ENCODE peak calls at places on chromosomes 16 and 17, in seven cellular contexts. W is HFFc6, G is neural crest cell, L is AG04449, Q is HFF-Myc, O is A549, N is GM23338. T is an unnamed sample.

GRCh38 chr17:7701681-7702080 is 3.3 kb upstream of the EFNB3 start:
- DNase-seq in W (no peak), G (no peak), L (no peak), Q (no peak), O (no peak), N (no peak), T (no peak)

GRCh38 chr17:14672830-14673229 is 371.9 kb downstream of the HS3ST3B1 start:
- DNase-seq in W (peak), G (no peak), L (peak), Q (peak), O (no peak), N (no peak), T (peak)

GRCh38 chr17:80101160-80101945 is at the start of gene GAA:
- DNase-seq in W (peak), G (peak), L (no peak), Q (peak), O (peak), N (peak), T (peak)

GRCh38 chr16:8627456-8627855 is 6.0 kb downstream of the METTL22 start:
- DNase-seq in W (no peak), G (no peak), L (no peak), Q (no peak), O (no peak), N (no peak), T (no peak)

GRCh38 chr17:4949321-4950074 is 1.2 kb upstream of the PFN1 start:
- DNase-seq in W (peak), G (peak), L (no peak), Q (no peak), O (peak), N (peak), T (no peak)

GRCh38 chr17:17420035-17420434 is 56.8 kb upstream of the MED9 start:
- DNase-seq in W (no peak), G (no peak), L (no peak), Q (no peak), O (no peak), N (no peak), T (no peak)

GRCh38 chr17:17900615-17901520 is 64.1 kb upstream of the SREBF1 start:
- DNase-seq in W (peak), G (no peak), L (peak), Q (peak), O (peak), N (no peak), T (peak)

GRCh38 chr17:5563451-5563850 is 20.9 kb downstream of the NLRP1 start:
- DNase-seq in W (peak), G (no peak), L (no peak), Q (peak), O (no peak), N (no peak), T (no peak)

GRCh38 chr16:29809850-29810698 is 1.9 kb upstream of the PRRT2 start:
- DNase-seq in W (no peak), G (peak), L (no peak), Q (no peak), O (no peak), N (peak), T (no peak)

GRCh38 chr17:39916918-39917317 is 1.5 kb downstream of the GSDMB start:
- DNase-seq in W (no peak), G (no peak), L (no peak), Q (no peak), O (no peak), N (peak), T (no peak)

GRCh38 chr17:61702450-61702849 is 111.4 kb upstream of the NACA2 start:
- DNase-seq in W (no peak), G (no peak), L (no peak), Q (no peak), O (no peak), N (no peak), T (no peak)

GRCh38 chr17:38815576-38816193 is 9.4 kb downstream of the CWC25 start:
- DNase-seq in W (peak), G (no peak), L (no peak), Q (no peak), O (peak), N (peak), T (no peak)

GRCh38 chr16:72256398-72257048 is 84.6 kb upstream of the PMFBP1 start:
- DNase-seq in W (peak), G (no peak), L (peak), Q (no peak), O (no peak), N (no peak), T (peak)

GRCh38 chr17:45311406-45311761 is 5.4 kb downstream of the MAP3K14 start:
- DNase-seq in W (no peak), G (no peak), L (no peak), Q (no peak), O (no peak), N (no peak), T (no peak)

DNA sequence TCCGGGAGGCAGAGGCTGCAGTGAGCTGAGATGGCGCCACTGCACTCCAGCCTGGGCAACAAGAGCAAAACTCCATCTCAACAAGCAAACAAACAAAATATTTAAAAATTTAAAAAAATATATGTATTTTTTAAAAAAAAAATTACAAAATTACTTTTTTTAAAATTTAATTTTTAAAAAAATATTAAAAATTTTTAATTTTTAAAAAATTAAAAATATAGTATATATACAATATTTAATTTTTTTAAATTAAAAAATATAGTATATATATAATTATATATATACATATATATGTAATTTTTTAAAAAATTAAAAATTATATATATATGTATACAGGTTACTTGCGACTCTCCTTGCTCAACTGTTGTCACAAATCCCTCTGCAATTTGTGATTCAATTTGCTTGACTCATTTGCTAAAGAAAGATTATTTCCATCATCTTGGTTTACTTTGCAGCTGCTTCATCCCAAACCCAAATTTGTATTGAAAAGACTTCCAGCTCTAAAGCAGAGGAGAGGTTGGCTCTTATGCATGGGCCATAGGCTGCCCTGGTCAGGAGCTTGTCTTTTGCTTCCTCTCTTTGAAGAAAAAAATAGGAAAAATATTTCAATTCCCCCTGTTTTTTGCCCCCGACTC is 247.4 kb upstream of the IRX3 start:
- DNase-seq in W (no peak), G (no peak), L (no peak), Q (no peak), O (no peak), N (no peak), T (no peak)
- TF ChIP-seq CTCF in W (no peak), G (no peak), L (no peak), Q (no peak), O (no peak), N (no peak), T (no peak)

GRCh38 chr16:14291941-14292825 is 221.1 kb downstream of the MRTFB start:
- DNase-seq in W (no peak), G (no peak), L (no peak), Q (no peak), O (no peak), N (no peak), T (no peak)

GRCh38 chr16:14286381-14287230 is 215.5 kb downstream of the MRTFB start:
- DNase-seq in W (no peak), G (no peak), L (no peak), Q (no peak), O (no peak), N (peak), T (no peak)

GRCh38 chr16:14285542-14286380 is 214.6 kb downstream of the MRTFB start:
- DNase-seq in W (peak), G (peak), L (peak), Q (peak), O (peak), N (peak), T (peak)

GRCh38 chr16:14284930-14285541 is 213.9 kb downstream of the MRTFB start:
- DNase-seq in W (peak), G (no peak), L (no peak), Q (no peak), O (peak), N (peak), T (peak)

GRCh38 chr16:14289692-14290340 is 218.7 kb downstream of the MRTFB start:
- DNase-seq in W (no peak), G (no peak), L (no peak), Q (no peak), O (peak), N (peak), T (no peak)
- TF ChIP-seq CTCF in W (peak), G (peak), L (peak), Q (peak), O (peak), N (peak), T (peak)

GRCh38 chr17:57875109-57876022 is 25.5 kb upstream of the MRPS23 start:
- DNase-seq in W (peak), G (peak), L (peak), Q (peak), O (peak), N (peak), T (peak)
- TF ChIP-seq CTCF in W (peak), G (peak), L (peak), Q (peak), O (peak), N (no peak), T (peak)

GRCh38 chr16:31536804-31537361 is 9.2 kb downstream of the AHSP start:
- DNase-seq in W (no peak), G (no peak), L (no peak), Q (no peak), O (no peak), N (peak), T (no peak)

GRCh38 chr16:31537362-31537921 is 9.7 kb downstream of the AHSP start:
- DNase-seq in W (no peak), G (no peak), L (no peak), Q (no peak), O (no peak), N (peak), T (no peak)

GRCh38 chr16:31538199-31538598 is 10.5 kb downstream of the AHSP start:
- DNase-seq in W (no peak), G (no peak), L (no peak), Q (no peak), O (no peak), N (no peak), T (no peak)

GRCh38 chr16:31542763-31543162 is 15.1 kb downstream of the AHSP start:
- DNase-seq in W (no peak), G (no peak), L (no peak), Q (no peak), O (no peak), N (no peak), T (no peak)
- TF ChIP-seq CTCF in W (no peak), G (no peak), L (no peak), Q (no peak), O (no peak), N (no peak), T (no peak)

GRCh38 chr17:68383443-68384321 is 73.6 kb downstream of the WIPI1 start:
- DNase-seq in W (peak), G (no peak), L (peak), Q (peak), O (no peak), N (no peak), T (peak)
- TF ChIP-seq CTCF in W (peak), G (no peak), L (no peak), Q (no peak), O (no peak), N (no peak), T (no peak)

DNA sequence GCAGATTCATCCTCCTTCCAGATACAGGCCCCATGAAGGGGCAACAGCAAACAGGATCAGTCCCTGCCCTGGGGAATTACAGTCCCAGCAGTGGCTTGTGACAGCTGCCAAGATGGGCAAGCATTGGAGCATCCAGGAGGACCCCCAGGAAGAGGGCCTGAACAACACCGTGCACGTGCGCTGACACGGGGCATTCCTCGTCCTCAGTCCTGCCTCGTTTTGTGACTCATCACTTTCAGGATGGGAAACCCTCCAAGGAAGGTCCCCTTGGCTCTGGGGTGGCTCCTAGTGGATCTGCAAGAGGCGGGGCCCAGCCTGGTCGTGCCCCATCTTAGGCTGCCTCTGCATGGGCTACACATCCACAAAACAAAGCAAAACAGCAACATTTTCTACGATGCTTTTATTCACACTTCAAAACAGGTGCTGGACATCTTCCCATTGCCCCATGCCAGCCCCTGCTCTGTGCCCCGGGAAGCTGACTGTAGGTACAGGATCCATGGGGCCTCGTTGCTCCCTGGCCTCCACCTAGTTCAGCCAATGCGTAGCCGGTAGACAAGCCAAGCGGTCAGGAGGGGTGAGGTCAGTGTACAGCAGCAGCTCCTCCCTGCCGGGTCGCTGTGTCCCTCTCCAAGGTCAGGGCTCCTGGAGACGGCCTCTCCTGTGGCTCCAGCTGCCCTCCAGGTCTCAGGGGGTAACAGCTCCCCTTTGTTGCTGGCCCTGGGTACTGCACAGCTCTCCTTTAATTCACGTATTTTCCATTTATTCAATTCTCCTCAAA is 32.3 kb downstream of the ACTG1 start:
- DNase-seq in W (peak), G (no peak), L (peak), Q (no peak), O (no peak), N (no peak), T (no peak)
- TF ChIP-seq CTCF in W (no peak), G (no peak), L (peak), Q (no peak), O (no peak), N (no peak), T (peak)

DNA sequence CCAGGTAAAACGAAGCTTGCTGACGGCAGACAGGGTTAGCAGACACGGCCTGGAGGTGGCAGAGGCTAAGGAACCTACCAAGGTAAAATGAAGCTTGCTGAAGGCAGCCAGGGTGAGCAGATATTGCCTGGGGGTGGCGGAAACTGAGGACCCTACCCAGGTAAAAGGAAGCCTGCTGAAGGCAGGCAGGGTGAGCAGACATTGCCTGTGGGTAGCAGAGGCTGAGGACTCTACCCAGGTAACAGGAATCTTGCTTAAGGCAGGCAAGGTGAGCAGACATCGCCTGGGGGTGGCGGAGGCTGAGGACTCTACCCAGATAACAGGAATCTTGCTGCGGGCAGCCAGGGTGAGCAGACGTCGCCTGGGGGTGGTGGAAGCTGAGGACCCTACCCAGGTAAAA is 2.6 kb upstream of the GCGR start:
- DNase-seq in W (no peak), G (no peak), L (no peak), Q (no peak), O (no peak), N (no peak), T (no peak)
- TF ChIP-seq CTCF in W (no peak), G (no peak), L (no peak), Q (no peak), O (no peak), N (no peak), T (no peak)

GRCh38 chr17:10635290-10635689 is 21.8 kb downstream of the MYH3 start:
- DNase-seq in W (no peak), G (no peak), L (no peak), Q (no peak), O (no peak), N (peak), T (no peak)
- TF ChIP-seq CTCF in W (peak), G (no peak), L (no peak), Q (no peak), O (no peak), N (peak), T (no peak)

DNA sequence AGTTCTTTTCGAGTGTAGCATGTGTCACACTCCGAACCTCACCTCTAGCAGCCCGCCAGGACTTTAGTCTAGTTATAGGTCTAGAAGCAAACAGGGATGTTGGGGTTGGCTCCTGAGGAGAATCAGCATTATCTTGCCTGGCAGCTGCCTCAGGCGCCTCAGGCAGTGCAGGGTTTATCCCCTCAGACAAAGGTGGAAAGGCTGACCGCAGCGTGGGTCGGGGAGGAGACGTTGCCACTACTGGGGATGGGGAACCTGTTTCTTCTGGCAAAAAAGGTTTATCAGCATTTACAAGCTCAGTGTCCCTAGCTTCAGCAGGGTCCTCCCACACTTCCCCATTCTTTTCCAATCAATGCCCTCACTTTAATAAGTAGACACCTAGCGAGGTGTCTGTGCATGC is 40.6 kb downstream of the CRISPLD2 start:
- DNase-seq in W (no peak), G (no peak), L (no peak), Q (no peak), O (no peak), N (no peak), T (no peak)
- TF ChIP-seq CTCF in W (no peak), G (no peak), L (no peak), Q (no peak), O (no peak), N (no peak), T (no peak)

T was measured in AG09319.